ENCODE peak calls at places on chromosomes 7 and 10, in six cellular contexts. U is endothelial cell, J is kidney tubule cell, C is AG20443, P is GM23248, Y is PC-9. V is an unnamed sample.

GRCh38 chr10:52027055-52027454 is 287.0 kb upstream of the DKK1 start:
- DNase-seq in P (no peak), C (no peak), Y (no peak), J (no peak), U (no peak), V (no peak)

GRCh38 chr10:118291122-118291521 is 51.0 kb downstream of the FAM204A start:
- DNase-seq in P (no peak), U (no peak), J (no peak), Y (no peak), C (no peak), V (no peak)

GRCh38 chr7:151461942-151462230 is 21.9 kb upstream of the CRYGN start:
- DNase-seq in J (no peak), U (no peak), C (no peak), P (no peak), Y (no peak), V (no peak)

GRCh38 chr10:91389636-91390512 is 20.3 kb upstream of the HECTD2 start:
- DNase-seq in U (no peak), Y (no peak), P (peak), C (peak), J (peak), V (peak)

GRCh38 chr7:109331423-109331822 is 761.7 kb downstream of the DNAJB9 start:
- DNase-seq in U (no peak), P (no peak), Y (no peak), J (no peak), C (no peak), V (no peak)

GRCh38 chr7:66920769-66921395 is at the start of gene TMEM248:
- DNase-seq in C (peak), J (peak), Y (peak), U (peak), P (peak), V (peak)

GRCh38 chr10:101570764-101571572 is 17.1 kb downstream of the POLL start:
- DNase-seq in Y (no peak), U (no peak), C (peak), J (no peak), P (no peak), V (no peak)

GRCh38 chr10:59387951-59388431 is 25.6 kb upstream of the FAM13C start:
- DNase-seq in Y (no peak), J (peak), P (peak), C (peak), U (no peak), V (peak)

GRCh38 chr7:100472121-100472851 is 6.7 kb downstream of the TSC22D4 start:
- DNase-seq in C (no peak), P (no peak), Y (no peak), J (no peak), U (no peak), V (no peak)

GRCh38 chr10:11110499-11110898 is 92.8 kb downstream of the CELF2 start:
- DNase-seq in Y (no peak), P (no peak), J (no peak), U (no peak), C (no peak), V (no peak)

GRCh38 chr10:3932597-3933380 is 147.8 kb upstream of the KLF6 start:
- DNase-seq in P (no peak), C (no peak), Y (no peak), U (no peak), J (no peak), V (no peak)

GRCh38 chr10:124035306-124035927 is 58.0 kb downstream of the CHST15 start:
- DNase-seq in P (no peak), J (no peak), U (no peak), Y (no peak), C (no peak), V (no peak)

GRCh38 chr10:92110039-92110794 is 180.7 kb downstream of the CPEB3 start:
- DNase-seq in U (no peak), J (peak), P (peak), C (peak), Y (no peak), V (no peak)